ENCODE peak calls at places on chromosomes 3 and 15, in six cellular contexts. Y, R, H, K, J and T are unnamed samples.

GRCh38 chr3:19065027-19065426 is 83.3 kb upstream of the KCNH8 start:
- DNase-seq in Y (no peak), R (peak; percentile 1), H (peak; percentile 14), K (peak; percentile 59), J (no peak), T (no peak)

GRCh38 chr3:130316164-130316563 is 29.3 kb upstream of the COL6A5 start:
- DNase-seq in Y (no peak), R (no peak), H (no peak), K (no peak), J (no peak), T (no peak)

GRCh38 chr3:99659032-99659431 is 20.6 kb downstream of the COL8A1 start:
- DNase-seq in Y (no peak), R (no peak), H (peak; percentile 92), K (no peak), J (no peak), T (no peak)

GRCh38 chr3:15069441-15069840 is 4.3 kb upstream of the MRPS25 start:
- DNase-seq in Y (no peak), R (no peak), H (no peak), K (no peak), J (no peak), T (no peak)

GRCh38 chr3:134092231-134092701 is 62.5 kb upstream of the SLCO2A1 start:
- DNase-seq in Y (no peak), R (no peak), H (no peak), K (no peak), J (no peak), T (no peak)

GRCh38 chr3:124478834-124479233 is 251.4 kb upstream of the UMPS start:
- DNase-seq in Y (no peak), R (no peak), H (no peak), K (no peak), J (no peak), T (no peak)

GRCh38 chr3:44995142-44995770 is 19.2 kb downstream of the EXOSC7 start:
- DNase-seq in Y (no peak), R (no peak), H (peak; percentile 64), K (no peak), J (no peak), T (no peak)

GRCh38 chr3:107240183-107241091 is 136.8 kb upstream of the CCDC54 start:
- DNase-seq in Y (peak; percentile 81), R (peak; percentile 84), H (peak; percentile 77), K (peak; percentile 71), J (no peak), T (peak; percentile 31)

GRCh38 chr3:15606434-15606891 is 4.9 kb downstream of the BTD start:
- DNase-seq in Y (no peak), R (no peak), H (peak; percentile 40), K (no peak), J (no peak), T (no peak)

GRCh38 chr3:170585937-170586310 is at the start of gene SLC7A14:
- DNase-seq in Y (no peak), R (no peak), H (no peak), K (peak; percentile 75), J (no peak), T (no peak)

GRCh38 chr3:80014576-80014975 is 246.8 kb upstream of the ROBO1 start:
- DNase-seq in Y (no peak), R (no peak), H (peak; percentile 22), K (no peak), J (no peak), T (no peak)

GRCh38 chr15:63435416-63435815 is 53.8 kb upstream of the CA12 start:
- DNase-seq in Y (no peak), R (no peak), H (no peak), K (no peak), J (no peak), T (no peak)

GRCh38 chr15:63440265-63440648 is 58.6 kb upstream of the CA12 start:
- DNase-seq in Y (no peak), R (no peak), H (no peak), K (no peak), J (no peak), T (no peak)

GRCh38 chr15:63439536-63440264 is 58.1 kb upstream of the CA12 start:
- DNase-seq in Y (no peak), R (no peak), H (peak; percentile 67), K (no peak), J (no peak), T (no peak)

GRCh38 chr15:63434567-63435219 is 53.0 kb upstream of the CA12 start:
- DNase-seq in Y (no peak), R (no peak), H (no peak), K (no peak), J (no peak), T (no peak)

DNA sequence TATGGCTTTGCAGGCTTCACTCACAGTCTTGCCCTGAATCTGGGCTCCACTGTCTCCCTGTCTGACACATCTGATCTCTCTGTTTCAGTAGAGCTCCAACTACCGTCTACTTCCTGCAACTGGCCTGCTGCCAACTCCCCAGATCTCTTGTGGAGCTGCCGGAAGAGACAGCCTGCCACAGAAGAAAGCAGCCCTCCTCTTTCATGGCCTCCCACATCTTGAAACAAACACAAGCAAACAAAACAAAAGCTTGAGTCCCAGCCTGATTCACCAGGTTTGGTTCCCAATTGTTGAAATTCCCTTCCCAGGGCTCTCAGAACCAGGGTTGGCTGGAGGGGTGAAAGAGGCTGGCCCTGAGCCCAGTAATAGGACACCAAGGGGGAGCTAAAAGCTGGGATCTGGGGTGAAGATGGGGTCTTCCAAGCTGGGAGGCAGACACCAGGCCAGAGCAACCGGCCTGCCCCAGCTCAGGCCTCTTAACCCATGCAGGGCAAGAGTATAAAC is 55.3 kb upstream of the CA12 start:
- DNase-seq in Y (peak; percentile 82), R (peak; percentile 32), H (peak; percentile 34), K (peak; percentile 56), J (peak; percentile 17), T (peak; percentile 62)
- TF ChIP-seq CTCF in Y (no peak), R (no peak), H (no peak), K (peak; percentile 0), J (no peak), T (no peak)

GRCh38 chr15:80475572-80475971 is 71.4 kb downstream of the ARNT2 start:
- DNase-seq in Y (no peak), R (no peak), H (no peak), K (no peak), J (no peak), T (no peak)
- TF ChIP-seq CTCF in Y (no peak), R (no peak), H (peak; percentile 47), K (no peak), J (no peak), T (no peak)

GRCh38 chr3:190000861-190001196 is 119.9 kb downstream of the P3H2 start:
- DNase-seq in Y (no peak), R (no peak), H (no peak), K (peak; percentile 30), J (no peak), T (no peak)

GRCh38 chr3:190003730-190004129 is 117.0 kb downstream of the P3H2 start:
- DNase-seq in Y (no peak), R (no peak), H (peak; percentile 93), K (no peak), J (no peak), T (no peak)

GRCh38 chr3:190000187-190000860 is 120.4 kb downstream of the P3H2 start:
- DNase-seq in Y (no peak), R (no peak), H (no peak), K (no peak), J (no peak), T (no peak)

GRCh38 chr3:189999718-190000117 is 121.0 kb downstream of the P3H2 start:
- DNase-seq in Y (no peak), R (no peak), H (peak; percentile 19), K (no peak), J (no peak), T (no peak)

GRCh38 chr3:190001426-190001825 is 119.3 kb downstream of the P3H2 start:
- DNase-seq in Y (no peak), R (no peak), H (no peak), K (peak; percentile 45), J (no peak), T (no peak)
- TF ChIP-seq CTCF in Y (no peak), R (no peak), H (no peak), K (no peak), J (no peak), T (no peak)

DNA sequence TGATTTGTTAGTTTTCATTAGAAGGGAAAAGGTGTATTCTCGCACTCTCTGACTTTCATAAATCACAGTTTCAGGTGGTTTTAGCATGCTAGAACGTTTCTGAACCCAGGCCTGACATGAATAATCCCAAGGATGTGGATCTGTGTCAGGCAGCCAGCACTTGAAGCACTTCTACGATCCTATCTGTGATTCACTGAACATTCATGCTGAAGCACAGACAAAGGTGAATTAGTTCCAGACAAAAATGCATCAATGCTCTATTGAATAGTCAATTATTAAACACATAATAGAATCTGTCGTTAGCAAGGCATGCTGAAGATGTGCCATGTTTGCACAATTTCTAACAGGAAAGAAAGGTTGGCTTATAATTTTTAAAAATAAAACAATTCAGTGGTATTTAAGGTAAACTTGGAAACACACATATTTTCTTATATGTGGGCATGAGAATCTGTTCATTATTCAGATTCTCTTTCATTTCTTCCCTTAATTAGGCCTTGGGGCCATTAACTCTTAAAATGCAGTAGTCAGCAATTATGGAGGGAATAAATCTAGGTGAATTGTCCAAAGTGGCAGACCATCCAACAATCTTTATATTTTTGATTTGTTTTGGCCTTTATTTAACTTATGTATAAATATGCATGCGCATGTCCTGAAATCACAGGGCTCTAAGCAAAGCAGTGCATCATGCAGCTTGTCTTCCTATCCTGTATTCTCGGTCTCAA is 18.1 kb upstream of the NMNAT3 start:
- DNase-seq in Y (no peak), R (no peak), H (no peak), K (no peak), J (no peak), T (no peak)
- TF ChIP-seq CTCF in Y (no peak), R (no peak), H (no peak), K (no peak), J (no peak), T (no peak)

GRCh38 chr3:104635872-104636580 is 730.7 kb upstream of the ALCAM start:
- DNase-seq in Y (no peak), R (no peak), H (peak; percentile 5), K (peak; percentile 33), J (no peak), T (no peak)
- TF ChIP-seq CTCF in Y (no peak), R (no peak), H (peak; percentile 38), K (peak; percentile 51), J (no peak), T (no peak)

DNA sequence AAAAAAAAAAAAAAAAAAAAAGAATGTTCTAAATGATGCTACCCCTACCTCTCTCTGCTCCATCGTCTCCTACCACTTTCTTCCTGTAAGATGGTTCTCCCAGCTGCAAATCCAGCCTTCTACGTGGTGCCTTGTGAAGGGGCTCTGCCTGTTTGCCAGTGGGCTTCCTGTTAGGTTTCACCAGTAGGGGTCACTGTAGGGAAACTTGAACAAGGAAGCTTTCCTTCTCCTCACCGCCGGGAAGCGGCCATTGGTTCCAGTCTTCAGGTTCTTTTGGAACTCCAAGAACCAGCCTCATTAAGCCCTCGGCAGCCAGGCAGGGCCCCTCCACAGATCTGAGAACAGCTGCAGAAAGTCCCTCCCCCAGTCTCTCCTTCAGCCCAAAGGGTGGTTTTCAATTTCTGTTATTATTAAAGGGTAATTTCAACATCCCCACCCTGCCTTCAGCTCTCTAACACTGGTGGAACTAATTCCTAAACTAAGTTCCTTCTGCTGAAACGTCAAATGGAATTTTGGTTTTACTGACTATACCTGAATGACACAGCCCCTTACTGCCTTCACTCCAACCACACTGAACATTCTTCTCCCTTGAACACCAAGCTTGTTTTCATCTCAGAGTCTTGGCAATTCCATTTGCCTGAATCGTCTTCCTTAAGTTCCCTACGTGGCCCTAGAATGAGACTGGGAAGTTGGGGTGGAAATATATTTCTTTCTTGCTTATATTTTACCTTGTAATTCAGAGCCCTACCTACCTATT is 13.5 kb downstream of the MCCC1 start:
- DNase-seq in Y (no peak), R (no peak), H (peak; percentile 39), K (peak; percentile 94), J (no peak), T (no peak)
- TF ChIP-seq CTCF in Y (peak; percentile 42), R (peak; percentile 3), H (peak; percentile 67), K (peak; percentile 85), J (peak; percentile 34), T (no peak)